ENCODE peak calls at places on chromosomes 4 and X, in nine cellular contexts. One of them, this sample, is unnamed.

GRCh38 chrX:75156537-75156945 is 458 bp upstream of the ABCB7 start:
- DNase-seq in BE2C: no peak
- DNase-seq in lower lobe of right lung: no peak
- DNase-seq in stimulated activated naive CD4-positive, alpha-beta T cell: no peak
- DNase-seq in AG08396: peak; percentile 16
- DNase-seq in A549: peak; percentile 4
- DNase-seq in naive thymus-derived CD8-positive, alpha-beta T cell: peak; percentile 46
- DNase-seq in GM03348: peak; percentile 2
- DNase-seq in IMR-90: peak; percentile 12
- DNase-seq in this sample: no peak

GRCh38 chrX:129530410-129530809 is 7.1 kb upstream of the SMARCA1 start:
- DNase-seq in stimulated activated naive CD4-positive, alpha-beta T cell: no peak
- DNase-seq in BE2C: no peak
- DNase-seq in IMR-90: no peak
- DNase-seq in lower lobe of right lung: no peak
- DNase-seq in AG08396: no peak
- DNase-seq in naive thymus-derived CD8-positive, alpha-beta T cell: no peak
- DNase-seq in A549: no peak
- DNase-seq in GM03348: no peak
- DNase-seq in this sample: no peak

GRCh38 chrX:119089619-119090018 is 16.8 kb downstream of the CT47C1 start:
- DNase-seq in lower lobe of right lung: no peak
- DNase-seq in AG08396: no peak
- DNase-seq in A549: no peak
- DNase-seq in naive thymus-derived CD8-positive, alpha-beta T cell: no peak
- DNase-seq in BE2C: no peak
- DNase-seq in GM03348: no peak
- DNase-seq in IMR-90: no peak
- DNase-seq in stimulated activated naive CD4-positive, alpha-beta T cell: no peak
- DNase-seq in this sample: no peak

GRCh38 chrX:97211070-97211469 is 327.4 kb downstream of the RPA4 start:
- DNase-seq in AG08396: no peak
- DNase-seq in lower lobe of right lung: no peak
- DNase-seq in A549: no peak
- DNase-seq in BE2C: no peak
- DNase-seq in IMR-90: peak; percentile 18
- DNase-seq in stimulated activated naive CD4-positive, alpha-beta T cell: no peak
- DNase-seq in naive thymus-derived CD8-positive, alpha-beta T cell: no peak
- DNase-seq in GM03348: no peak
- DNase-seq in this sample: no peak

GRCh38 chr4:78666830-78667258 is 109.3 kb upstream of the BMP2K start:
- DNase-seq in naive thymus-derived CD8-positive, alpha-beta T cell: no peak
- DNase-seq in stimulated activated naive CD4-positive, alpha-beta T cell: no peak
- DNase-seq in A549: no peak
- DNase-seq in lower lobe of right lung: no peak
- DNase-seq in GM03348: no peak
- DNase-seq in BE2C: no peak
- DNase-seq in IMR-90: no peak
- DNase-seq in AG08396: no peak
- DNase-seq in this sample: no peak

GRCh38 chrX:141894733-141895132 is 9.0 kb upstream of the MAGEC1 start:
- DNase-seq in BE2C: no peak
- DNase-seq in A549: no peak
- DNase-seq in GM03348: no peak
- DNase-seq in stimulated activated naive CD4-positive, alpha-beta T cell: no peak
- DNase-seq in lower lobe of right lung: no peak
- DNase-seq in naive thymus-derived CD8-positive, alpha-beta T cell: no peak
- DNase-seq in IMR-90: no peak
- DNase-seq in AG08396: no peak
- DNase-seq in this sample: no peak

GRCh38 chr4:83851261-83852084 is 315.6 kb downstream of the GPAT3 start:
- DNase-seq in GM03348: peak; percentile 23
- DNase-seq in lower lobe of right lung: no peak
- DNase-seq in naive thymus-derived CD8-positive, alpha-beta T cell: no peak
- DNase-seq in A549: peak; percentile 58
- DNase-seq in BE2C: no peak
- DNase-seq in stimulated activated naive CD4-positive, alpha-beta T cell: no peak
- DNase-seq in AG08396: no peak
- DNase-seq in IMR-90: peak; percentile 37
- DNase-seq in this sample: no peak

GRCh38 chrX:15468036-15468435 is 25.1 kb downstream of the PIR start:
- DNase-seq in BE2C: peak; percentile 61
- DNase-seq in IMR-90: peak; percentile 67
- DNase-seq in naive thymus-derived CD8-positive, alpha-beta T cell: no peak
- DNase-seq in A549: no peak
- DNase-seq in stimulated activated naive CD4-positive, alpha-beta T cell: no peak
- DNase-seq in GM03348: peak; percentile 43
- DNase-seq in lower lobe of right lung: no peak
- DNase-seq in AG08396: peak; percentile 19
- DNase-seq in this sample: no peak

GRCh38 chr4:26161030-26161824 is 159.6 kb upstream of the RBPJ start:
- DNase-seq in A549: no peak
- DNase-seq in AG08396: no peak
- DNase-seq in lower lobe of right lung: no peak
- DNase-seq in BE2C: no peak
- DNase-seq in IMR-90: no peak
- DNase-seq in naive thymus-derived CD8-positive, alpha-beta T cell: no peak
- DNase-seq in stimulated activated naive CD4-positive, alpha-beta T cell: no peak
- DNase-seq in GM03348: no peak
- DNase-seq in this sample: no peak

GRCh38 chr4:26900765-26901164 is 40.1 kb downstream of the STIM2 start:
- DNase-seq in A549: no peak
- DNase-seq in GM03348: no peak
- DNase-seq in IMR-90: no peak
- DNase-seq in naive thymus-derived CD8-positive, alpha-beta T cell: no peak
- DNase-seq in AG08396: no peak
- DNase-seq in lower lobe of right lung: no peak
- DNase-seq in BE2C: no peak
- DNase-seq in stimulated activated naive CD4-positive, alpha-beta T cell: no peak
- DNase-seq in this sample: no peak

GRCh38 chr4:127352220-127352619 is 280.5 kb upstream of the INTU start:
- DNase-seq in GM03348: no peak
- DNase-seq in lower lobe of right lung: no peak
- DNase-seq in AG08396: no peak
- DNase-seq in IMR-90: no peak
- DNase-seq in naive thymus-derived CD8-positive, alpha-beta T cell: no peak
- DNase-seq in A549: no peak
- DNase-seq in stimulated activated naive CD4-positive, alpha-beta T cell: no peak
- DNase-seq in BE2C: no peak
- DNase-seq in this sample: no peak

GRCh38 chrX:28920141-28920540 is 332.9 kb downstream of the IL1RAPL1 start:
- DNase-seq in naive thymus-derived CD8-positive, alpha-beta T cell: no peak
- DNase-seq in AG08396: no peak
- DNase-seq in GM03348: no peak
- DNase-seq in IMR-90: no peak
- DNase-seq in lower lobe of right lung: no peak
- DNase-seq in stimulated activated naive CD4-positive, alpha-beta T cell: no peak
- DNase-seq in BE2C: no peak
- DNase-seq in A549: no peak
- DNase-seq in this sample: no peak

GRCh38 chrX:133321441-133321840 is 93.8 kb downstream of the GPC4 start:
- DNase-seq in naive thymus-derived CD8-positive, alpha-beta T cell: no peak
- DNase-seq in AG08396: no peak
- DNase-seq in GM03348: no peak
- DNase-seq in A549: no peak
- DNase-seq in lower lobe of right lung: no peak
- DNase-seq in BE2C: no peak
- DNase-seq in IMR-90: no peak
- DNase-seq in stimulated activated naive CD4-positive, alpha-beta T cell: no peak
- DNase-seq in this sample: no peak

GRCh38 chrX:153065389-153065788 is 6.9 kb upstream of the PNMA6A start:
- DNase-seq in naive thymus-derived CD8-positive, alpha-beta T cell: no peak
- DNase-seq in lower lobe of right lung: no peak
- DNase-seq in A549: no peak
- DNase-seq in IMR-90: no peak
- DNase-seq in BE2C: no peak
- DNase-seq in stimulated activated naive CD4-positive, alpha-beta T cell: no peak
- DNase-seq in AG08396: no peak
- DNase-seq in GM03348: no peak
- DNase-seq in this sample: no peak

GRCh38 chr4:6019316-6020263 is 1.4 kb upstream of the C4orf50 start:
- DNase-seq in IMR-90: peak; percentile 44
- DNase-seq in GM03348: peak; percentile 72
- DNase-seq in BE2C: peak; percentile 55
- DNase-seq in lower lobe of right lung: no peak
- DNase-seq in naive thymus-derived CD8-positive, alpha-beta T cell: peak; percentile 6
- DNase-seq in AG08396: peak; percentile 51
- DNase-seq in stimulated activated naive CD4-positive, alpha-beta T cell: no peak
- DNase-seq in A549: peak; percentile 51
- DNase-seq in this sample: no peak

GRCh38 chrX:116277391-116277790 is 106.8 kb downstream of the AGTR2 start:
- DNase-seq in lower lobe of right lung: no peak
- DNase-seq in BE2C: no peak
- DNase-seq in naive thymus-derived CD8-positive, alpha-beta T cell: no peak
- DNase-seq in IMR-90: no peak
- DNase-seq in A549: no peak
- DNase-seq in stimulated activated naive CD4-positive, alpha-beta T cell: no peak
- DNase-seq in GM03348: no peak
- DNase-seq in AG08396: no peak
- DNase-seq in this sample: no peak

GRCh38 chr4:98394134-98394533 is 132.9 kb downstream of the RAP1GDS1 start:
- DNase-seq in A549: no peak
- DNase-seq in stimulated activated naive CD4-positive, alpha-beta T cell: no peak
- DNase-seq in IMR-90: peak; percentile 53
- DNase-seq in AG08396: no peak
- DNase-seq in BE2C: no peak
- DNase-seq in lower lobe of right lung: no peak
- DNase-seq in GM03348: no peak
- DNase-seq in naive thymus-derived CD8-positive, alpha-beta T cell: no peak
- DNase-seq in this sample: no peak

GRCh38 chr4:25926473-25926872 is 12.5 kb downstream of the SMIM20 start:
- DNase-seq in AG08396: no peak
- DNase-seq in IMR-90: no peak
- DNase-seq in stimulated activated naive CD4-positive, alpha-beta T cell: no peak
- DNase-seq in BE2C: peak; percentile 34
- DNase-seq in lower lobe of right lung: no peak
- DNase-seq in GM03348: no peak
- DNase-seq in naive thymus-derived CD8-positive, alpha-beta T cell: no peak
- DNase-seq in A549: no peak
- DNase-seq in this sample: no peak

This sample was measured in activated gamma-delta T cell treated with Interleukin-2 at 50 U/mL for 16 hours.